ENCODE peak calls at places on chromosomes 4 and X, in eight cellular contexts. T, K, G, O, V, J, Z and C are unnamed samples.

GRCh38 chr4:20126906-20127305 is 124.8 kb upstream of the SLIT2 start:
- DNase-seq in T (no peak), K (no peak), G (no peak), O (no peak), V (no peak), J (no peak), Z (no peak), C (no peak)

GRCh38 chr4:146916479-146917076 is 29.1 kb downstream of the TTC29 start:
- DNase-seq in T (peak), K (no peak), G (peak), O (peak), V (no peak), J (no peak), Z (no peak), C (no peak)

GRCh38 chrX:23434356-23434884 is 99.8 kb downstream of the PTCHD1 start:
- DNase-seq in T (no peak), K (no peak), G (no peak), O (no peak), V (no peak), J (no peak), Z (peak), C (no peak)

GRCh38 chr4:128986908-128987307 is 106.4 kb downstream of the SCLT1 start:
- DNase-seq in T (no peak), K (no peak), G (no peak), O (no peak), V (no peak), J (no peak), Z (no peak), C (no peak)

GRCh38 chrX:114959729-114960128 is 57.7 kb downstream of the IL13RA2 start:
- DNase-seq in T (no peak), K (no peak), G (no peak), O (no peak), V (no peak), J (no peak), Z (no peak), C (no peak)

GRCh38 chr4:3660086-3660927 is 105.9 kb upstream of the ADRA2C start:
- DNase-seq in T (peak), K (no peak), G (no peak), O (no peak), V (no peak), J (no peak), Z (peak), C (no peak)

GRCh38 chr4:42398448-42399355 is 1.4 kb downstream of the SHISA3 start:
- DNase-seq in T (peak), K (no peak), G (no peak), O (peak), V (no peak), J (no peak), Z (no peak), C (no peak)

GRCh38 chr4:61805979-61806378 is 605.9 kb downstream of the ADGRL3 start:
- DNase-seq in T (no peak), K (no peak), G (no peak), O (no peak), V (no peak), J (no peak), Z (no peak), C (no peak)

GRCh38 chrX:115561605-115562491 is 874 bp downstream of the PLS3 start:
- DNase-seq in T (peak), K (no peak), G (peak), O (no peak), V (no peak), J (no peak), Z (peak), C (no peak)

GRCh38 chrX:47240619-47241018 is 7.8 kb downstream of the USP11 start:
- DNase-seq in T (no peak), K (no peak), G (no peak), O (no peak), V (no peak), J (no peak), Z (no peak), C (no peak)

GRCh38 chr4:82851318-82851717 is 39.6 kb downstream of the SEC31A start:
- DNase-seq in T (no peak), K (no peak), G (no peak), O (no peak), V (no peak), J (no peak), Z (no peak), C (no peak)

GRCh38 chr4:127783026-127783769 is 1.1 kb downstream of the HSPA4L start:
- DNase-seq in T (peak), K (no peak), G (no peak), O (peak), V (peak), J (no peak), Z (no peak), C (no peak)

GRCh38 chrX:2627272-2627867 is 63.7 kb upstream of the CD99 start:
- DNase-seq in T (peak), K (no peak), G (no peak), O (peak), V (no peak), J (peak), Z (no peak), C (peak)

GRCh38 chr4:39348371-39349265 is 17.5 kb downstream of the RFC1 start:
- DNase-seq in T (peak), K (no peak), G (no peak), O (no peak), V (no peak), J (no peak), Z (no peak), C (no peak)